ENCODE peak calls at places on chromosomes 2 and 18, in seven cellular contexts. G, T, L, A, J, N and W are unnamed samples. For H3K27me3, the result is how much of the 10 kb centered on the place peaks cover.

GRCh38 chr2:195477996-195478382 is 179.0 kb upstream of the SLC39A10 start:
- DNase-seq in G (no peak), T (no peak), L (no peak), A (no peak), J (no peak), N (no peak), W (no peak)

GRCh38 chr2:234690569-234691225 is 193.8 kb upstream of the ARL4C start:
- DNase-seq in G (no peak), T (no peak), L (no peak), A (no peak), J (no peak), N (no peak), W (no peak)

GRCh38 chr2:231922945-231923344 is 3.3 kb downstream of the NPPC start:
- DNase-seq in G (no peak), T (peak), L (peak), A (peak), J (no peak), N (no peak), W (no peak)

GRCh38 chr18:51191139-51191717 is 6.3 kb downstream of the MEX3C start:
- DNase-seq in G (no peak), T (no peak), L (no peak), A (no peak), J (no peak), N (no peak), W (no peak)

GRCh38 chr2:177317443-177317842 is 52.9 kb upstream of the NFE2L2 start:
- DNase-seq in G (no peak), T (no peak), L (no peak), A (no peak), J (no peak), N (no peak), W (no peak)

GRCh38 chr2:145777297-145777696 is 1257.4 kb upstream of the ZEB2 start:
- DNase-seq in G (peak), T (no peak), L (no peak), A (no peak), J (no peak), N (no peak), W (no peak)

GRCh38 chr2:142270291-142270690 is 139.5 kb upstream of the LRP1B start:
- DNase-seq in G (no peak), T (no peak), L (no peak), A (no peak), J (no peak), N (no peak), W (no peak)

GRCh38 chr2:190318931-190319556 is 582 bp downstream of the HIBCH start:
- DNase-seq in G (no peak), T (peak), L (no peak), A (no peak), J (no peak), N (peak), W (peak)

GRCh38 chr18:48817021-48817461 is 133.7 kb downstream of the SMAD7 start:
- DNase-seq in G (no peak), T (peak), L (peak), A (peak), J (no peak), N (no peak), W (no peak)

GRCh38 chr2:239819091-239819973 is 205.8 kb downstream of the NDUFA10 start:
- DNase-seq in G (no peak), T (no peak), L (peak), A (no peak), J (peak), N (no peak), W (no peak)

GRCh38 chr2:41963661-41964525 is 83.9 kb upstream of the PKDCC start:
- DNase-seq in G (peak), T (peak), L (no peak), A (no peak), J (no peak), N (peak), W (peak)

GRCh38 chr2:12055219-12055618 is 308.8 kb downstream of the LPIN1 start:
- DNase-seq in G (no peak), T (no peak), L (no peak), A (no peak), J (no peak), N (no peak), W (no peak)

GRCh38 chr2:212711851-212712250 is 173.2 kb upstream of the ERBB4 start:
- DNase-seq in G (no peak), T (no peak), L (no peak), A (no peak), J (no peak), N (no peak), W (no peak)

GRCh38 chr2:121830809-121831208 is 75.4 kb downstream of the TSN start:
- DNase-seq in G (no peak), T (no peak), L (no peak), A (no peak), J (no peak), N (no peak), W (no peak)

GRCh38 chr18:37304012-37304680 is 261.5 kb downstream of the CELF4 start:
- DNase-seq in G (no peak), T (no peak), L (no peak), A (no peak), J (no peak), N (no peak), W (no peak)

GRCh38 chr2:227717687-227718567 is at the start of gene SLC19A3:
- DNase-seq in G (peak), T (peak), L (peak), A (peak), J (peak), N (peak), W (peak)

GRCh38 chr18:48635806-48636205 is 97.0 kb downstream of the CTIF start:
- DNase-seq in G (no peak), T (no peak), L (no peak), A (no peak), J (no peak), N (no peak), W (no peak)

GRCh38 chr2:119198267-119198840 is 25.3 kb upstream of the STEAP3 start:
- DNase-seq in G (no peak), T (no peak), L (no peak), A (no peak), J (no peak), N (no peak), W (no peak)

GRCh38 chr2:144580521-144581153 is 60.7 kb upstream of the ZEB2 start:
- DNase-seq in G (no peak), T (no peak), L (no peak), A (no peak), J (no peak), N (peak), W (no peak)

GRCh38 chr2:55099878-55100820 is 49.9 kb upstream of the RTN4 start:
- DNase-seq in G (no peak), T (no peak), L (no peak), A (no peak), J (no peak), N (no peak), W (no peak)

GRCh38 chr2:159266554-159266953 is 19.9 kb downstream of the WDSUB1 start:
- DNase-seq in G (no peak), T (no peak), L (no peak), A (no peak), J (no peak), N (no peak), W (no peak)

GRCh38 chr18:14945984-14946383 is 198.0 kb downstream of the ANKRD30B start:
- DNase-seq in G (no peak), T (no peak), L (no peak), A (no peak), J (no peak), N (no peak), W (no peak)

GRCh38 chr2:96959406-96960110 is 26.8 kb downstream of the FAM178B start:
- DNase-seq in G (no peak), T (no peak), L (no peak), A (no peak), J (no peak), N (no peak), W (peak)

GRCh38 chr2:207163815-207164747 is 1.7 kb downstream of the KLF7 start:
- DNase-seq in G (peak), T (peak), L (peak), A (no peak), J (peak), N (peak), W (peak)

GRCh38 chr2:232658217-232658785 is 24.9 kb downstream of the EFHD1 start:
- DNase-seq in G (no peak), T (no peak), L (no peak), A (no peak), J (no peak), N (peak), W (no peak)

GRCh38 chr2:180508451-180508850 is 472.0 kb upstream of the UBE2E3 start:
- DNase-seq in G (no peak), T (no peak), L (no peak), A (no peak), J (no peak), N (no peak), W (no peak)

GRCh38 chr2:11326692-11327211 is 17.7 kb downstream of the ROCK2 start:
- DNase-seq in G (no peak), T (no peak), L (no peak), A (no peak), J (no peak), N (no peak), W (no peak)

GRCh38 chr2:39433586-39434195 is 3.4 kb downstream of the MAP4K3 start:
- DNase-seq in G (no peak), T (no peak), L (no peak), A (no peak), J (no peak), N (no peak), W (no peak)

GRCh38 chr2:202096736-202097135 is 23.7 kb downstream of the KIAA2012 start:
- DNase-seq in G (peak), T (no peak), L (no peak), A (no peak), J (no peak), N (no peak), W (no peak)

GRCh38 chr2:22600166-22600565 is 784.8 kb upstream of the KLHL29 start:
- DNase-seq in G (no peak), T (no peak), L (no peak), A (no peak), J (no peak), N (peak), W (no peak)

GRCh38 chr18:70337139-70337972 is 48.5 kb downstream of the SOCS6 start:
- DNase-seq in G (peak), T (no peak), L (no peak), A (no peak), J (peak), N (peak), W (peak)

GRCh38 chr2:182915369-182916326 is 49.2 kb upstream of the FRZB start:
- DNase-seq in G (peak), T (no peak), L (no peak), A (no peak), J (no peak), N (no peak), W (peak)

GRCh38 chr2:74498500-74499268 is 719 bp downstream of the LBX2 start:
- DNase-seq in G (no peak), T (no peak), L (no peak), A (no peak), J (peak), N (peak), W (no peak)

GRCh38 chr2:74497777-74498499 is 1.5 kb downstream of the LBX2 start:
- DNase-seq in G (no peak), T (no peak), L (no peak), A (no peak), J (peak), N (peak), W (no peak)

GRCh38 chr2:74499269-74499939 is at the start of gene LBX2:
- DNase-seq in G (no peak), T (no peak), L (no peak), A (no peak), J (no peak), N (peak), W (no peak)

GRCh38 chr2:74495440-74495839 is 4.0 kb downstream of the LBX2 start:
- DNase-seq in G (no peak), T (peak), L (no peak), A (no peak), J (no peak), N (no peak), W (no peak)

GRCh38 chr2:74496997-74497776 is 2.2 kb downstream of the LBX2 start:
- DNase-seq in G (no peak), T (no peak), L (no peak), A (no peak), J (no peak), N (no peak), W (no peak)
- H3K27me3 ChIP-seq in G (half or more), T (under half), L (half or more), A (under half), J (under half), N (half or more), W (under half)

DNA sequence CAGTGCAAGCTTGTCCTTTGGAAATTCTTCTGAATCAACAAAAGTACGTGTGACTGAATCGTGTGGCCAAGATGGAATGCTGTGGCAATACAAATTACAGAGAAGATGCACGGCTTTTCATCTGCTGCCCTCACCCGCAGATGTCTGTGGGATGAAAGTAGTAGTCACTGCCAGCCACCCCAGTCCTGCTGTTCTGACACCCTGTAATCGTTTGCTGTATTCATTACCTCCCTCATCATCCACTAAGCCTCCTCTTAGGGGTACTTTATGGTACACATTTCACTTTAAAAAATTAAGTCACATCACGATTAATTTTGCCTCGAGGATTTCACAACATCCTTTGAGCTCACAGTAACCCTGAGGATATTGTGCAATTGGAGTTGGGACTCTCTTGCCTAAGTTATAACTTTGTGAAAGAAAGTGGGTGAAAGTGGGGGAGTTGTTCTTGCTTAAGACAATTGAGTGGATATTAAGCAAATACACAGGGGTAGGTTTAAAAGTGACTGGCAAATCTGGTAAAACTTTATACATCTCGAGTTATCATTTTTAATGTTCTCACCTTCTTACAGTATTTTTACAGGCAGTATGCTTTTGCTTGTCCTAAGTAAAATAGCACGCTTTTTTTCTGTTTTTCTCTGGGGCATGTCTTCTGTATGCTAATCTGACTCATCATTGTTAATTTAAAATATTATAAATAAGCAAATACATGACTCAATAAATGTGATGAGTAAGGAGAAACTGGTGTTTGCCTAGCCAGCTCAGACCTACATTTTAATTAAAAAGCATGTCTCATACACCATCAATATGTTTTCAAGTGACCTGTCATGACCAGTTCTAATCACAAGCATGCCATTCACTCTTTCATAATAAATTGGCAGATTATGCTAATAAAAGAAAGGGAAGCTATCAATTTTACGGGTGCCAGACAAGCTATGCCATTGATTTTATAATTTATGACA is 680.9 kb downstream of the IRS1 start:
- DNase-seq in G (peak), T (no peak), L (no peak), A (no peak), J (no peak), N (peak), W (peak)
- H3K4me3 ChIP-seq in G (no peak), T (no peak), L (peak), A (peak), J (no peak), N (no peak), W (peak)

GRCh38 chr2:238162516-238163441 is 4.0 kb downstream of the ERFE start:
- DNase-seq in G (no peak), T (peak), L (peak), A (no peak), J (no peak), N (no peak), W (peak)
- H3K27me3 ChIP-seq in G (under half), T (under half), L (under half), A (under half), J (under half), N (under half), W (under half)

DNA sequence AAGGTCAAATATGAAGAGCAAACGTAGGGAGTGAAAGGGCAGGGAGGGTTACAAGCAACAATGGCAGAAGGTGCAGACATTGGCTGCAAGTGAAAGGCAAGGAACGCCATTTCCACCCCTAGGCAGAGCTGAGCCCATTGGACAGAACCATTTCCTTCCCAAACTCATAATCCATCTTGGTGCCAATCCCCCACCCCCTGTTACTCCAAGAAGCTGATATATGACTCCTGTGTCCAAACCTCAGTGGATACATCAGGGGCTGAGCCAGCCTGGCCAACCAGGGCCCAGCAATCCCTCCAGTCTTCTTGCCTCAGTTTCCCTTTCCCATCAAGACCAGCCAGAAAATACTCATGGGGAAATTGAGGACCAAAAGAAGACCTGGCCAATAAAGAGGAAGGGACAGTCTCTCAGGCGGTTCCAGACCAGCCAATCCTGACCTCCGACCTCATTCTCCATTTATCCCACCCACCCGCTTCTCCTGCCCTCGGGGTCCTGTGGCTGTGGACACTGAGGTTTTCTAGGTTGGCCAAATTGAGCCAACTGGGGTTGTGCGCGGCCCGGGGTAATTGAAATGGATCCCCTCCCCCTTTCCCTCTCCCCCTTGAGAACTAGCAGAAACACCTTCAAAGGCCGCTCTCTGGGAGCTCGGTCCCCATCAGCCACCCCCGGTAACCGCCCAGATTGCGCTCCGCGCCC is 24.8 kb downstream of the TNS1 start:
- DNase-seq in G (no peak), T (no peak), L (no peak), A (no peak), J (no peak), N (no peak), W (no peak)
- H3K4me3 ChIP-seq in G (peak), T (peak), L (peak), A (peak), J (peak), N (peak), W (peak)

DNA sequence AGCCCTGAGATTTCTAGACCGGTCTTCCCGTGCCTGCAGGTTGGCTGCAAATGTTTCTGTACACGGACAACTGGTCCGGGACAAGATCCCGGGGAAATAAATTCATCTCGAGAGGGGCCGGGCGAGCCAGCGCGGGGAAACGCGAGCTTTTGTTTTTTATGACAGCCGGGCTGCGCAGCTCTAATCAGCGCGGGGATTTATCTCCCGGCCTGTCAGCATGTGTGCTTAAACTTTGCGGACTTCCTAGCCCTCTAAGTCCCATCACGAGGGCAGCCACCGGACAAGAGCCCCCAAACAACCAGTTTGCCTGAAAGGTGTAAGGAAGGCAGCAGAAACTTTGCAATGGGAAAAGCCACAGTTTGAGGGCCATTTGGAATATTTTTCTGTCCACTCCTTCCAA is 5.8 kb downstream of the MEIS1 start:
- DNase-seq in G (peak), T (peak), L (no peak), A (no peak), J (no peak), N (peak), W (no peak)
- H3K27me3 ChIP-seq in G (under half), T (under half), L (under half), A (under half), J (under half), N (half or more), W (under half)

DNA sequence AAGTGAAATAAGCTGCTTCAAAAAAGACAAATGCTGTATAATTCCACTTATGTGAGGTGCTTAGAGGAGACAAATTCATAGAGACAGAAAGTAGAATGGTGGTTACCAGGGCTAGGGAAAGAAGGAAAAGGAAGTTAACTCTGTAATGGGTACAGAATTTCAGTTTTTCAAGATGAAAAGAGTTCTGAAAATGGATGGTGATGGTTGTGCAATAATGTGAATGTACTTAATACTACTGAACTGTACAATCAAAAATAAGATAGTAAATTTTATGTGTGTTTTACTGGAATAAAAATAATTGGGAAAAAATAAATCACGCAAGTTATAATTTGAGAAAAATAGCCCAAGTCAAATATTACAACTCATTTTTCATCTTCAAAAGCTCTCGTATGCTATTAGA is 27.5 kb downstream of the ARHGAP25 start:
- DNase-seq in G (no peak), T (no peak), L (no peak), A (no peak), J (no peak), N (no peak), W (no peak)
- H3K4me3 ChIP-seq in G (no peak), T (no peak), L (no peak), A (no peak), J (no peak), N (no peak), W (no peak)